ENCODE peak calls at places on chromosomes 12 and 14, in ten cellular contexts. D is A549, K is ovary, P is sigmoid colon, I is cardiac fibroblast, H is AG10803, Y is lower leg skin, Q is tibial nerve, A is Caco-2, O is PC-3. Z is an unnamed sample.
A peak's percentile ranks its signal among the peaks of the same experiment; 100 is the strongest.

GRCh38 chr12:9064201-9064814 is 51.4 kb downstream of the A2M start:
- DNase-seq in D (peak; percentile 75), Y (peak; percentile 45), I (peak; percentile 42), P (peak; percentile 79), K (peak; percentile 67), H (peak; percentile 38), O (peak; percentile 59), A (peak; percentile 80), Q (peak; percentile 55), Z (peak; percentile 50)

GRCh38 chr14:56036353-56036752 is 81.9 kb upstream of the PELI2 start:
- DNase-seq in H (no peak), Q (no peak), K (no peak), A (no peak), I (no peak), P (no peak), O (no peak), D (no peak), Y (no peak), Z (no peak)

GRCh38 chr12:42402821-42403411 is 76.9 kb downstream of the PPHLN1 start:
- DNase-seq in I (no peak), H (no peak), Y (no peak), D (no peak), K (no peak), P (no peak), O (no peak), Q (no peak), A (no peak), Z (no peak)

GRCh38 chr12:124049451-124050094 is 76.6 kb downstream of the ZNF664 start:
- DNase-seq in I (no peak), D (no peak), Y (no peak), Q (no peak), K (no peak), P (no peak), H (no peak), A (no peak), O (no peak), Z (no peak)

GRCh38 chr14:34050606-34051005 is 99.7 kb upstream of the EGLN3 start:
- DNase-seq in O (peak; percentile 39), Q (no peak), A (no peak), Y (no peak), H (no peak), I (no peak), P (no peak), K (no peak), D (no peak), Z (no peak)

GRCh38 chr12:109820921-109821381 is 12.2 kb downstream of the TRPV4 start:
- DNase-seq in Q (no peak), K (no peak), P (no peak), O (no peak), D (no peak), A (peak; percentile 50), Y (peak; percentile 67), H (no peak), I (no peak), Z (no peak)

GRCh38 chr14:45891417-45892080 is 638.5 kb upstream of the MIS18BP1 start:
- DNase-seq in K (no peak), O (peak; percentile 87), P (no peak), H (no peak), Q (no peak), Y (no peak), A (no peak), D (no peak), I (no peak), Z (no peak)

GRCh38 chr12:75611041-75611440 is 99.6 kb upstream of the KRR1 start:
- DNase-seq in Q (no peak), Y (no peak), D (no peak), P (no peak), I (no peak), H (no peak), A (peak; percentile 52), O (no peak), K (no peak), Z (no peak)

DNA sequence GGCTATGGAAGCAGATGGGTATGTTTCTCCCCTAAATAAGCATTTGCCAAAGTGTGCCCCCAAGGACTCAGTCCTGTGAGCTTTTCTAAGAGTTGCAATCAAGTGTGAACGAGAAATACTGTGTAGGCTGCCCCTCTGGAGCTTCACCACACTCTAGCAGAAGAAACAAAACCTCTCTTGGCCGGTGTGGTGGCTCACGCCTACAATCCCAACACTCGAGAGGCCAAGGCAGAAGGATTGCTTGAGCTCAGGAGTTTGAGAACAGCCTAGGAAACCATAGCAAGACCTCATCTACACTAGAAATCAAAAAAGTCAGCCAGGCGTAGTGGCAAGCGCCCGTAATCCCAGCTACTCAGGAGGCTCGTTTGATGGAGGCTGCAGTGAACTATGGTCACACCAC is 9.8 kb downstream of the VPS37B start:
- DNase-seq in D (no peak), P (no peak), H (no peak), K (no peak), Q (no peak), A (no peak), Y (no peak), I (no peak), O (no peak), Z (no peak)
- H3K4me3 ChIP-seq in D (no peak overlapping the region), P (no peak overlapping the region), H (no peak overlapping the region), K (no peak overlapping the region), Q (no peak overlapping the region), A (no peak overlapping the region), Y (no peak overlapping the region), I (no peak overlapping the region), O (peak overlapping the region; percentile 49), Z (no peak overlapping the region)

DNA sequence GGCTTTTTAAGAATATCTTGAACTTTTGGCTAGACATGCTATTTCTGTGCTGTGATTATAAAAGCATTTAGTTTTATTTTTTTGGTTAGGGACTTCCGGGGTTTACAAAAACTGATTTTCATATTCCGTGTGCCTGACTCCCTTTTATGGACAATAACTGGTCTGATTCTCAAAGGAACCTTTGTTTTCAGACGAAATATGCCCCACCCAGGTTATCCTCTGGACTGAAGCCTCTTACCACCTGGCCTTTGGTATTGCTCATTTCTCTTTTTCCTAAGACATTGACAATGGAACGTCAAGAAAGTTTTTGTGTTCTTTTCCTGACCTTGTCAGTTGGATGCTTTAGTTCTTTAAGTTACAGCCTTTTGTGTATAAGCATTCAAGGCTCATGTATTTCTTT is 10.8 kb downstream of the TIGAR start:
- DNase-seq in H (no peak), O (no peak), Y (no peak), D (no peak), P (no peak), A (no peak), Q (no peak), K (no peak), I (no peak), Z (no peak)
- TF ChIP-seq CTCF in H (no peak), O (no peak), Y (no peak), D (no peak), P (no peak), A (no peak), Q (no peak), K (no peak), I (no peak), Z (no peak)

DNA sequence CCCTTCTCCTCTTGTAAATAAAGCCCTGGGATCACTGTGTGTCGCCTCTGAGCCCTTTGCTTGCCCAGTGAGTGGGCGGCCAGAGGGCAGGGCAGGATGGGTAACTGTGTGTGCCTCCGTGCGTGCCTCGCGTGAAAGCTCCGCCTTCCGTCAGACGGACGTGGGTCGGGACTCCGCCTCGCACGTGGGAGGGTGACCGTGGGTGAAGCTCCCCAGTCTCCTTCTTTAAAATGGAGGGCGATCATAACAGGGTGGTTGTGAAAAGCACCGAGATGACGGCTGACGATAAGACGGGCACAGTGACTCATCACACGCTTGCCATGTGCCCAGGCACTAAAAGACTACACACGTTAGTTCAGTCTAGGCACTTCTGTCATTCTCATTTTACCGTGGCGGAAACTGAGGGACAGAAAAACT is 9.2 kb downstream of the PHB2 start:
- DNase-seq in Q (no peak), I (peak; percentile 64), K (peak; percentile 66), P (peak; percentile 86), H (peak; percentile 66), O (no peak), D (no peak), Y (no peak), A (peak; percentile 54), Z (peak; percentile 78)
- H3K4me3 ChIP-seq in Q (peak overlapping the region; percentile 22), I (peak overlapping the region; percentile 15), K (peak overlapping the region; percentile 20), P (no peak overlapping the region), H (peak overlapping the region; percentile 33), O (no peak overlapping the region), D (peak overlapping the region; percentile 15), Y (no peak overlapping the region), A (peak overlapping the region; percentile 64), Z (peak overlapping the region; percentile 39)

GRCh38 chr14:22266141-22266442 is 322.9 kb downstream of the DAD1 start:
- DNase-seq in D (no peak), Y (no peak), I (peak; percentile 11), H (no peak), K (no peak), A (no peak), O (peak; percentile 80), Q (no peak), P (no peak), Z (no peak)

GRCh38 chr14:22266683-22267082 is 322.3 kb downstream of the DAD1 start:
- DNase-seq in A (no peak), Q (no peak), D (no peak), K (no peak), O (peak; percentile 58), Y (no peak), I (no peak), P (no peak), H (no peak), Z (no peak)

GRCh38 chr14:22263961-22264360 is 325.1 kb downstream of the DAD1 start:
- DNase-seq in K (no peak), D (no peak), Q (no peak), H (no peak), A (no peak), I (no peak), O (peak; percentile 34), P (no peak), Y (no peak), Z (no peak)

GRCh38 chr14:22264759-22265158 is 324.3 kb downstream of the DAD1 start:
- DNase-seq in Y (no peak), I (no peak), K (no peak), Q (no peak), D (no peak), O (no peak), P (no peak), H (no peak), A (no peak), Z (no peak)

GRCh38 chr14:22265319-22266140 is 323.5 kb downstream of the DAD1 start:
- DNase-seq in Q (peak; percentile 5), A (peak; percentile 59), I (peak; percentile 32), K (no peak), Y (no peak), O (peak; percentile 56), H (no peak), P (no peak), D (no peak), Z (peak; percentile 28)
- TF ChIP-seq CTCF in Q (no peak), A (peak; percentile 49), I (no peak), K (no peak), Y (peak; percentile 9), O (peak; percentile 68), H (no peak), P (no peak), D (no peak), Z (no peak)

Z was measured in fibroblast of villous mesenchyme.